ENCODE peak calls at places on chromosomes 16 and 17, in four cellular contexts. R is NCI-H82; V is CD4-positive, alpha-beta memory T cell; I is GM03348. T is an unnamed sample.

GRCh38 chr17:28193241-28193640 is 125.8 kb upstream of the TMEM97 start:
- DNase-seq in R (peak), V (no peak), I (no peak), T (no peak)

GRCh38 chr16:48203974-48204824 is 39.9 kb upstream of the LONP2 start:
- DNase-seq in R (no peak), V (no peak), I (no peak), T (no peak)

GRCh38 chr16:79176987-79177386 is 423.6 kb downstream of the MAF start:
- DNase-seq in R (no peak), V (no peak), I (no peak), T (no peak)

GRCh38 chr17:76371656-76372628 is 12.5 kb upstream of the SPHK1 start:
- DNase-seq in R (no peak), V (no peak), I (peak), T (no peak)

GRCh38 chr17:47789611-47790520 is 31.7 kb downstream of the OSBPL7 start:
- DNase-seq in R (peak), V (peak), I (peak), T (no peak)

GRCh38 chr17:29049541-29050150 is 6.7 kb downstream of the PIPOX start:
- DNase-seq in R (no peak), V (no peak), I (no peak), T (no peak)

GRCh38 chr17:46862949-46863348 is 11.6 kb downstream of the WNT9B start:
- DNase-seq in R (peak), V (no peak), I (no peak), T (no peak)

GRCh38 chr17:37821025-37821713 is 76.3 kb upstream of the HNF1B start:
- DNase-seq in R (no peak), V (no peak), I (no peak), T (no peak)

GRCh38 chr17:69547230-69547629 is 132.7 kb downstream of the MAP2K6 start:
- DNase-seq in R (no peak), V (no peak), I (no peak), T (no peak)

GRCh38 chr17:80663783-80664206 is 119.2 kb downstream of the RPTOR start:
- DNase-seq in R (peak), V (peak), I (peak), T (no peak)

GRCh38 chr17:73546770-73547345 is 97.4 kb downstream of the SDK2 start:
- DNase-seq in R (peak), V (peak), I (peak), T (peak)

GRCh38 chr17:47099987-47100711 is 88.9 kb downstream of the CDC27 start:
- DNase-seq in R (peak), V (peak), I (peak), T (peak)

GRCh38 chr17:1227917-1228751 is 42.1 kb upstream of the BHLHA9 start:
- DNase-seq in R (peak), V (no peak), I (peak), T (peak)